ENCODE peak calls at places on chromosomes 11 and 22, in eight cellular contexts. E, P, H, K, R, O, Y and T are unnamed samples.
A peak's percentile ranks its signal among the peaks of the same experiment; 100 is the strongest.

GRCh38 chr22:22463855-22464540 is 44.5 kb downstream of the ZNF280B start:
- DNase-seq in E (peak; percentile 57), P (peak; percentile 51), H (peak; percentile 33), K (peak; percentile 86), R (peak; percentile 90), O (peak; percentile 67), Y (peak; percentile 79), T (peak; percentile 40)

GRCh38 chr11:77198440-77198849 is 70.4 kb downstream of the MYO7A start:
- DNase-seq in E (peak; percentile 10), P (peak; percentile 48), H (no peak), K (peak; percentile 45), R (peak; percentile 87), O (peak; percentile 62), Y (peak; percentile 43), T (no peak)

GRCh38 chr11:47234669-47235075 is 13.9 kb downstream of the ACP2 start:
- DNase-seq in E (peak; percentile 13), P (no peak), H (no peak), K (no peak), R (no peak), O (peak; percentile 4), Y (peak; percentile 89), T (peak; percentile 34)

GRCh38 chr11:116970485-116971292 is 127.5 kb downstream of the SIK3 start:
- DNase-seq in E (peak; percentile 32), P (no peak), H (no peak), K (no peak), R (no peak), O (no peak), Y (peak; percentile 68), T (peak; percentile 19)

GRCh38 chr11:71251761-71252433 is 480 bp downstream of the SHANK2 start:
- DNase-seq in E (no peak), P (no peak), H (peak; percentile 62), K (peak; percentile 53), R (peak; percentile 79), O (peak; percentile 92), Y (peak; percentile 59), T (no peak)

GRCh38 chr22:21650823-21651520 is 8.9 kb downstream of the SDF2L1 start:
- DNase-seq in E (no peak), P (no peak), H (no peak), K (no peak), R (peak; percentile 40), O (no peak), Y (no peak), T (no peak)

GRCh38 chr22:24367841-24368240 is 59.6 kb upstream of the ADORA2A start:
- DNase-seq in E (peak; percentile 42), P (no peak), H (no peak), K (no peak), R (no peak), O (no peak), Y (peak; percentile 38), T (peak; percentile 12)

GRCh38 chr11:1831338-1832180 is 3.2 kb upstream of the SYT8 start:
- DNase-seq in E (no peak), P (no peak), H (no peak), K (no peak), R (no peak), O (no peak), Y (no peak), T (no peak)

DNA sequence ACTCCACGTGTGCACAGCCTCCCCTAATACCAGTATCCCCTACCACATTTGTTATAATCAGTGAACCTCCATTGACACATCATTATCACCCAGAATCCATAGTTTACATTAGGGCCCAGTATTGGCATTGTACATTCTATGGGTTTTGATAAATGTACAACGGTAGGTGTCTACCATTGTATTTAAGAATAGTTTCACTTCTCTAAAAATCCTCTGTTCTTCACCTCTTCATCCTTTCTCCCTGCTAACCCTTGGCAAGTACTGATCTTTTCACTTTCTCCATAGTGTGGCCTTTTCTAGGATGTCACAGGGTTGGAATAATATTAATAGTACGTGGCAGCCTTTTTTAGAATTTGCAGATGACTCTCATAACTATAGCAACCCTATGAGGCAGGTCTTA is 353.8 kb downstream of the DDX10 start:
- DNase-seq in E (no peak), P (no peak), H (no peak), K (no peak), R (no peak), O (no peak), Y (no peak), T (no peak)
- H2AFZ ChIP-seq in E (no peak overlapping the region), P (no peak overlapping the region), H (no peak overlapping the region), K (no peak overlapping the region), R (no peak overlapping the region), O (no peak overlapping the region), Y (no peak overlapping the region), T (no peak overlapping the region)

DNA sequence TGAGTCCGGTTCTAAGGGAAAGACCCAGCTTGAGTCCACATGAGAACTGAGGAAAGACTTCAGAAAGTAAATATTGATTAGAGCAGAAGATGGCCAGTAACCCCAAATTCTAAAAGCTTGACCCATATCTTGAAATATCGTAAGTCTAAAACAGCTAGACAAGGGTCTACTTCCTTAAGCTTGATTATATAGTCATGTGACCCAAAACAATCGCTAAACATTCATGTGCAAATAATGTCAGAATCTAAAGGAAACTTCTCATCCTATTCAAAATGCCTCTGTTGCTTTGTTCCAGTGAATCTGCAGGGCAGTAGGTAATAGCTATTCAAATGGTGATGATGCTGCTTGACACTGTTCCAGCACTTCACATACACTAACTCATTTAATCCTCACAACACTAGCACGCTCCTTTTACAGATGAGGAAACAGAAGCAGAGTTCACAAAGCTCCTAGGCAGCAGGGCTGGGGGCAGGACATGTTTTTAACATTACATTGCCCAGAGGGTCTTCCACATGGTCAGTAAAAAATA is 52.6 kb downstream of the TCF20 start:
- DNase-seq in E (peak; percentile 30), P (no peak), H (no peak), K (no peak), R (peak; percentile 68), O (no peak), Y (no peak), T (no peak)
- H3K4me3 ChIP-seq in E (no peak overlapping the region), P (no peak overlapping the region), H (no peak overlapping the region), K (no peak overlapping the region), R (peak overlapping the region; percentile 32), O (no peak overlapping the region), Y (no peak overlapping the region), T (no peak overlapping the region)

GRCh38 chr11:67599149-67599548 is 7.6 kb upstream of the NDUFV1 start:
- DNase-seq in E (no peak), P (no peak), H (no peak), K (no peak), R (no peak), O (no peak), Y (no peak), T (no peak)

GRCh38 chr11:67596753-67597300 is 9.9 kb upstream of the NDUFV1 start:
- DNase-seq in E (no peak), P (no peak), H (no peak), K (no peak), R (no peak), O (no peak), Y (no peak), T (no peak)

GRCh38 chr11:67604815-67605214 is 1.9 kb upstream of the NDUFV1 start:
- DNase-seq in E (no peak), P (no peak), H (no peak), K (no peak), R (no peak), O (no peak), Y (no peak), T (no peak)

GRCh38 chr11:67600324-67601029 is 6.3 kb upstream of the NDUFV1 start:
- DNase-seq in E (no peak), P (no peak), H (no peak), K (no peak), R (no peak), O (no peak), Y (no peak), T (no peak)

GRCh38 chr11:67601098-67601497 is 5.6 kb upstream of the NDUFV1 start:
- DNase-seq in E (no peak), P (no peak), H (no peak), K (no peak), R (no peak), O (no peak), Y (no peak), T (no peak)
- H2AFZ ChIP-seq in E (no peak overlapping the region), P (no peak overlapping the region), H (no peak overlapping the region), K (no peak overlapping the region), R (no peak overlapping the region), O (no peak overlapping the region), Y (no peak overlapping the region), T (no peak overlapping the region)

GRCh38 chr11:12376259-12376971 is 956 bp upstream of the PARVA start:
- DNase-seq in E (peak; percentile 91), P (no peak), H (no peak), K (no peak), R (no peak), O (no peak), Y (no peak), T (peak; percentile 84)
- H3K4me3 ChIP-seq in E (no peak overlapping the region), P (no peak overlapping the region), H (no peak overlapping the region), K (no peak overlapping the region), R (peak overlapping the region; percentile 92), O (no peak overlapping the region), Y (no peak overlapping the region), T (no peak overlapping the region)

GRCh38 chr11:65183201-65183891 is 1.6 kb downstream of the CAPN1 start:
- DNase-seq in E (no peak), P (peak; percentile 37), H (peak; percentile 92), K (peak; percentile 55), R (peak; percentile 23), O (no peak), Y (peak; percentile 95), T (no peak)

GRCh38 chr11:65184146-65184545 is 2.4 kb downstream of the CAPN1 start:
- DNase-seq in E (no peak), P (no peak), H (no peak), K (no peak), R (peak; percentile 92), O (no peak), Y (no peak), T (no peak)

GRCh38 chr11:65182258-65183170 is 786 bp downstream of the CAPN1 start:
- DNase-seq in E (no peak), P (peak; percentile 15), H (peak; percentile 63), K (peak; percentile 46), R (peak; percentile 93), O (no peak), Y (peak; percentile 54), T (peak; percentile 21)

GRCh38 chr11:65180877-65181568 is 705 bp upstream of the CAPN1 start:
- DNase-seq in E (peak; percentile 60), P (peak; percentile 29), H (peak; percentile 84), K (peak; percentile 63), R (peak; percentile 89), O (peak; percentile 96), Y (peak; percentile 72), T (peak; percentile 58)

GRCh38 chr11:65181569-65182257 is at the start of gene CAPN1:
- DNase-seq in E (peak; percentile 89), P (peak; percentile 87), H (peak; percentile 96), K (peak; percentile 82), R (peak; percentile 85), O (peak; percentile 86), Y (peak; percentile 98), T (peak; percentile 85)
- H2AFZ ChIP-seq in E (peak within 1 kb of the TSS; percentile 96), P (no peak within 1 kb of the TSS), H (peak within 1 kb of the TSS; percentile 82), K (peak within 1 kb of the TSS; percentile 82), R (peak within 1 kb of the TSS; percentile 97), O (peak within 1 kb of the TSS; percentile 79), Y (peak within 1 kb of the TSS; percentile 95), T (peak within 1 kb of the TSS; percentile 81)